ENCODE peak calls at places on chromosomes 6 and 20, in ten cellular contexts. P, N, K, L, A, F, S, Z, U and E are unnamed samples.

GRCh38 chr20:62428396-62429160 is 1.2 kb upstream of the RBBP8NL start:
- DNase-seq in P (no peak), N (peak), K (no peak), L (no peak), A (no peak), F (no peak), S (no peak), Z (no peak), U (no peak), E (no peak)

GRCh38 chr6:106324726-106325335 is 729 bp downstream of the ATG5 start:
- DNase-seq in P (no peak), N (peak), K (peak), L (no peak), A (no peak), F (no peak), S (no peak), Z (no peak), U (no peak), E (no peak)

GRCh38 chr6:43644940-43645612 is at the start of gene RSPH9:
- DNase-seq in P (no peak), N (peak), K (peak), L (peak), A (peak), F (no peak), S (no peak), Z (peak), U (peak), E (no peak)

GRCh38 chr6:44225579-44226325 is 2.4 kb downstream of the SLC29A1 start:
- DNase-seq in P (no peak), N (no peak), K (no peak), L (no peak), A (no peak), F (no peak), S (no peak), Z (no peak), U (no peak), E (no peak)

GRCh38 chr6:116779569-116780164 is 14.1 kb upstream of the FAM162B start:
- DNase-seq in P (no peak), N (peak), K (peak), L (peak), A (peak), F (no peak), S (peak), Z (no peak), U (no peak), E (peak)

GRCh38 chr20:58605292-58606065 is 45.6 kb upstream of the STX16 start:
- DNase-seq in P (no peak), N (no peak), K (no peak), L (no peak), A (no peak), F (no peak), S (no peak), Z (no peak), U (no peak), E (no peak)

GRCh38 chr6:73508776-73509175 is 12.1 kb downstream of the EEF1A1 start:
- DNase-seq in P (no peak), N (no peak), K (no peak), L (no peak), A (no peak), F (no peak), S (no peak), Z (no peak), U (no peak), E (no peak)

GRCh38 chr6:88566746-88567534 is 396.5 kb downstream of the RNGTT start:
- DNase-seq in P (no peak), N (no peak), K (no peak), L (no peak), A (peak), F (no peak), S (no peak), Z (no peak), U (no peak), E (no peak)

GRCh38 chr6:108914235-108915022 is 66.2 kb downstream of the ARMC2 start:
- DNase-seq in P (no peak), N (peak), K (no peak), L (no peak), A (peak), F (peak), S (peak), Z (peak), U (no peak), E (no peak)

GRCh38 chr20:37968726-37969401 is 64.4 kb downstream of the TTI1 start:
- DNase-seq in P (no peak), N (peak), K (no peak), L (peak), A (peak), F (no peak), S (peak), Z (no peak), U (no peak), E (no peak)

GRCh38 chr6:160027931-160028330 is 59.0 kb downstream of the IGF2R start:
- DNase-seq in P (no peak), N (no peak), K (no peak), L (no peak), A (no peak), F (no peak), S (no peak), Z (no peak), U (no peak), E (no peak)